ENCODE peak calls at places on chromosomes 7 and 10, in five cellular contexts. E, L, B, I and Y are unnamed samples. For H3K4me1, the result is how much of the 10 kb centered on the place peaks cover.

GRCh38 chr10:46046261-46046660 is at the start of gene MSMB:
- DNase-seq in E (no peak), L (no peak), B (no peak), I (no peak), Y (no peak)

GRCh38 chr10:44574596-44575480 is 189.9 kb upstream of the CXCL12 start:
- DNase-seq in E (no peak), L (no peak), B (no peak), I (no peak), Y (no peak)

GRCh38 chr7:20713792-20714191 is 72.9 kb downstream of the SP8 start:
- DNase-seq in E (no peak), L (no peak), B (no peak), I (no peak), Y (no peak)

GRCh38 chr10:123904834-123905409 is 13.3 kb upstream of the CPXM2 start:
- DNase-seq in E (no peak), L (no peak), B (no peak), I (no peak), Y (no peak)

GRCh38 chr10:88450201-88450600 is 132.9 kb downstream of the RNLS start:
- DNase-seq in E (no peak), L (no peak), B (no peak), I (no peak), Y (no peak)

GRCh38 chr10:119227825-119228224 is 20.5 kb downstream of the GRK5 start:
- DNase-seq in E (no peak), L (no peak), B (no peak), I (no peak), Y (no peak)

GRCh38 chr10:21515581-21516269 is 9.8 kb downstream of the SKIDA1 start:
- DNase-seq in E (no peak), L (no peak), B (no peak), I (no peak), Y (no peak)

GRCh38 chr7:22488643-22489462 is 11.1 kb downstream of the STEAP1B start:
- DNase-seq in E (peak), L (peak), B (peak), I (peak), Y (peak)

GRCh38 chr7:95394370-95394769 is 1.8 kb downstream of the PON3 start:
- DNase-seq in E (no peak), L (no peak), B (no peak), I (no peak), Y (no peak)

GRCh38 chr10:101216207-101216607 is 13.1 kb downstream of the LBX1 start:
- DNase-seq in E (no peak), L (no peak), B (no peak), I (no peak), Y (no peak)

GRCh38 chr10:30557884-30558283 is 71.7 kb downstream of the LYZL2 start:
- DNase-seq in E (no peak), L (peak), B (no peak), I (no peak), Y (peak)

GRCh38 chr7:34059551-34059840 is 154.2 kb downstream of the BMPER start:
- DNase-seq in E (no peak), L (no peak), B (no peak), I (no peak), Y (no peak)
- H3K4me1 ChIP-seq in E (under half), L (under half), B (under half), I (under half), Y (under half)

DNA sequence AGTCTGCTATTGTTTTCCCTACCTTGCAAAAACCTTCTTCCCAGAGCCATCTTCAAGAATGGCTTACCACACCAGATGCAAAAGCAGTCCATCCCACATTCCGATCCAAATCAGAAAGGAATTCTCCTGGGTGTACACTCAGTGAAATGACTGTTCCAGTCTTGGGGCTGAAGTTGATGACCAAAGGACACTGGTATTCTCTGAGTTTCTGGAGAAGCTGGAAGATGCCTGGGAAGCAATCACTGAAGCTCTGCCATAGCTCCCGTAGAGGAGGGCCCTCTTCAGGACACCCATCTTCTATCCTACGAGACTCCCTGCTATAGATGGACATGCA is 155.7 kb downstream of the LCOR start:
- DNase-seq in E (no peak), L (peak), B (no peak), I (no peak), Y (no peak)
- TF ChIP-seq CTCF in E (no peak), L (no peak), B (no peak), I (no peak), Y (no peak)

GRCh38 chr7:100875356-100875751 is 451 bp downstream of the SRRT start:
- DNase-seq in E (no peak), L (no peak), B (no peak), I (no peak), Y (no peak)
- H3K4me1 ChIP-seq in E (under half), L (under half), B (under half), I (under half), Y (under half)

DNA sequence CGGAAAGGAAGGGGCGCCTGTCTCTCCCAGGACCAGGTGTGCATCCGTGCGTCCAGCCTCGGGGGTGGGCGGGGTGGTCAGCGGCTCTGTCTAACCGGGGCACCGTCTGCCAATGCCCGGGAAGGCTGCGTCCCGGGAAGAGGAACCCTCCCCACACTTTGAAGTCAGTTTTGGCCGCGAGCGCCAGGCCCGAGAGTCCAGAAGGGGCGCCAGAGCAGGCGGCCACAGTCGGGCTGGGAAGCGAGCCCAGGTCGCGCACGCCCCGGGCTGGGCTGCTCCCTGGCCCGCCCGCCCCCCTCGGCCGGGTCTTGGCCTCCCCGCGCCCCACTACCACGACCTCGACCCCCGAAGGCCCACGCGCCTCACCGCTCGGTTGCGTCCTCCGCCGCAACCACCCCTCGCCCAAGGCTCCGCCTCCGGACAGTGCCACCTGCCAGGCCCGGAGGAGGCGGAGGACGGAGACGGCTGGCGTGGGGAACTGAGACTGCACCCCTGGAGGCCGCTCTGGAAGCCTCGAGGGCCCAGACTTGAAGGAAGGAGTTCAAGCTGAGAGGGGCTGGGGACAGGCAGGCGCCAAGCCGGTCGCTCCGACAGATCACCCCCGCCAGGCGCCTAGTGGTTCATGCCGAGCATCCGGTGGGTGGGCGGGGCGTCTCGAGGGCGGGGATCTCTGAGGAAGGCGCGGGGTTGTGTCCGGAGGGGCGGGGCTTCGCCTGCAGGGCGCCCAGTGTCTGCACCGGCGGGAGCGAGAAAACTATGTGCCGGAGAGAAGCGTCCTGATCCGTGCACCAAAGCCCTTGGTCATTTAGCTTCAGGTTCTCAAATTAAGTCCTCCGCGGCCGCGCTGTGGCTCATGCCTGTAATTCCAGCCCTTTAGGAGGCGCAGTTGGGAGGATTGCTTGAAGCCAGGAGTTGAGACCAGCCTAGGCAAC is at the start of gene BRAT1:
- DNase-seq in E (peak), L (peak), B (peak), I (peak), Y (peak)
- TF ChIP-seq CTCF in E (peak), L (peak), B (peak), I (peak), Y (peak)